ENCODE peak calls at places on chromosomes 12 and 14, in nine cellular contexts. One of them, this sample, is unnamed.

GRCh38 chr12:100248886-100249285 is 18.0 kb downstream of the DEPDC4 start:
- DNase-seq in activated effector memory CD4-positive, alpha-beta T cell treated with anti-CD3 and anti-CD28 coated beads, Interleukin-2, amount 50 U/mL, for 16 hours: no peak
- DNase-seq in LHCN-M2: peak
- DNase-seq in mucosa of gallbladder: no peak
- DNase-seq in cardiac muscle cell: no peak
- DNase-seq in aorta: no peak
- DNase-seq in activated CD4-positive, CD25-positive, alpha-beta regulatory T cell: no peak
- DNase-seq in NCI-H2081: no peak
- DNase-seq in neural progenitor cell: no peak
- DNase-seq in this sample: no peak

GRCh38 chr12:49367381-49368239 is at the start of gene SPATS2:
- DNase-seq in activated effector memory CD4-positive, alpha-beta T cell treated with anti-CD3 and anti-CD28 coated beads, Interleukin-2, amount 50 U/mL, for 16 hours: no peak
- DNase-seq in mucosa of gallbladder: peak
- DNase-seq in neural progenitor cell: no peak
- DNase-seq in activated CD4-positive, CD25-positive, alpha-beta regulatory T cell: no peak
- DNase-seq in aorta: peak
- DNase-seq in cardiac muscle cell: peak
- DNase-seq in NCI-H2081: no peak
- DNase-seq in LHCN-M2: no peak
- DNase-seq in this sample: peak

GRCh38 chr14:24159777-24160498 is 1.1 kb upstream of the IRF9 start:
- DNase-seq in mucosa of gallbladder: no peak
- DNase-seq in NCI-H2081: no peak
- DNase-seq in aorta: no peak
- DNase-seq in activated CD4-positive, CD25-positive, alpha-beta regulatory T cell: no peak
- DNase-seq in neural progenitor cell: no peak
- DNase-seq in LHCN-M2: no peak
- DNase-seq in activated effector memory CD4-positive, alpha-beta T cell treated with anti-CD3 and anti-CD28 coated beads, Interleukin-2, amount 50 U/mL, for 16 hours: no peak
- DNase-seq in cardiac muscle cell: no peak
- DNase-seq in this sample: no peak

GRCh38 chr14:76768201-76768656 is 7.0 kb downstream of the VASH1 start:
- DNase-seq in neural progenitor cell: peak
- DNase-seq in NCI-H2081: no peak
- DNase-seq in LHCN-M2: no peak
- DNase-seq in activated CD4-positive, CD25-positive, alpha-beta regulatory T cell: no peak
- DNase-seq in cardiac muscle cell: peak
- DNase-seq in aorta: peak
- DNase-seq in mucosa of gallbladder: peak
- DNase-seq in activated effector memory CD4-positive, alpha-beta T cell treated with anti-CD3 and anti-CD28 coated beads, Interleukin-2, amount 50 U/mL, for 16 hours: peak
- DNase-seq in this sample: no peak

GRCh38 chr14:96078687-96079016 is 39.5 kb downstream of the C14orf132 start:
- DNase-seq in mucosa of gallbladder: no peak
- DNase-seq in aorta: no peak
- DNase-seq in activated effector memory CD4-positive, alpha-beta T cell treated with anti-CD3 and anti-CD28 coated beads, Interleukin-2, amount 50 U/mL, for 16 hours: no peak
- DNase-seq in activated CD4-positive, CD25-positive, alpha-beta regulatory T cell: no peak
- DNase-seq in cardiac muscle cell: no peak
- DNase-seq in neural progenitor cell: no peak
- DNase-seq in NCI-H2081: no peak
- DNase-seq in LHCN-M2: no peak
- DNase-seq in this sample: peak

GRCh38 chr12:45273717-45274271 is 57.9 kb downstream of the ANO6 start:
- DNase-seq in mucosa of gallbladder: peak
- DNase-seq in NCI-H2081: no peak
- DNase-seq in activated CD4-positive, CD25-positive, alpha-beta regulatory T cell: no peak
- DNase-seq in cardiac muscle cell: peak
- DNase-seq in LHCN-M2: peak
- DNase-seq in activated effector memory CD4-positive, alpha-beta T cell treated with anti-CD3 and anti-CD28 coated beads, Interleukin-2, amount 50 U/mL, for 16 hours: no peak
- DNase-seq in neural progenitor cell: no peak
- DNase-seq in aorta: peak
- DNase-seq in this sample: no peak

GRCh38 chr12:124979568-124979967 is 9.4 kb downstream of the DHX37 start:
- DNase-seq in activated effector memory CD4-positive, alpha-beta T cell treated with anti-CD3 and anti-CD28 coated beads, Interleukin-2, amount 50 U/mL, for 16 hours: no peak
- DNase-seq in activated CD4-positive, CD25-positive, alpha-beta regulatory T cell: no peak
- DNase-seq in cardiac muscle cell: no peak
- DNase-seq in mucosa of gallbladder: no peak
- DNase-seq in neural progenitor cell: peak
- DNase-seq in LHCN-M2: no peak
- DNase-seq in NCI-H2081: no peak
- DNase-seq in aorta: no peak
- DNase-seq in this sample: no peak

GRCh38 chr14:101809671-101810514 is 48.4 kb downstream of the PPP2R5C start:
- DNase-seq in activated CD4-positive, CD25-positive, alpha-beta regulatory T cell: peak
- DNase-seq in cardiac muscle cell: peak
- DNase-seq in activated effector memory CD4-positive, alpha-beta T cell treated with anti-CD3 and anti-CD28 coated beads, Interleukin-2, amount 50 U/mL, for 16 hours: peak
- DNase-seq in mucosa of gallbladder: peak
- DNase-seq in neural progenitor cell: peak
- DNase-seq in aorta: peak
- DNase-seq in LHCN-M2: peak
- DNase-seq in NCI-H2081: peak
- DNase-seq in this sample: peak

GRCh38 chr12:105480162-105480561 is 149.7 kb downstream of the C12orf75 start:
- DNase-seq in activated effector memory CD4-positive, alpha-beta T cell treated with anti-CD3 and anti-CD28 coated beads, Interleukin-2, amount 50 U/mL, for 16 hours: no peak
- DNase-seq in LHCN-M2: no peak
- DNase-seq in cardiac muscle cell: no peak
- DNase-seq in NCI-H2081: no peak
- DNase-seq in mucosa of gallbladder: no peak
- DNase-seq in aorta: no peak
- DNase-seq in neural progenitor cell: peak
- DNase-seq in activated CD4-positive, CD25-positive, alpha-beta regulatory T cell: no peak
- DNase-seq in this sample: no peak

GRCh38 chr12:120234643-120235368 is 30.7 kb downstream of the PXN start:
- DNase-seq in activated CD4-positive, CD25-positive, alpha-beta regulatory T cell: no peak
- DNase-seq in activated effector memory CD4-positive, alpha-beta T cell treated with anti-CD3 and anti-CD28 coated beads, Interleukin-2, amount 50 U/mL, for 16 hours: no peak
- DNase-seq in aorta: peak
- DNase-seq in LHCN-M2: peak
- DNase-seq in NCI-H2081: peak
- DNase-seq in cardiac muscle cell: peak
- DNase-seq in neural progenitor cell: peak
- DNase-seq in mucosa of gallbladder: peak
- DNase-seq in this sample: peak

GRCh38 chr12:124626841-124627502 is 59.6 kb upstream of the NCOR2 start:
- DNase-seq in cardiac muscle cell: peak
- DNase-seq in LHCN-M2: peak
- DNase-seq in NCI-H2081: no peak
- DNase-seq in aorta: peak
- DNase-seq in neural progenitor cell: no peak
- DNase-seq in mucosa of gallbladder: peak
- DNase-seq in activated CD4-positive, CD25-positive, alpha-beta regulatory T cell: no peak
- DNase-seq in activated effector memory CD4-positive, alpha-beta T cell treated with anti-CD3 and anti-CD28 coated beads, Interleukin-2, amount 50 U/mL, for 16 hours: no peak
- DNase-seq in this sample: no peak

GRCh38 chr12:118982308-118982707 is 967 bp downstream of the SRRM4 start:
- DNase-seq in NCI-H2081: no peak
- DNase-seq in activated effector memory CD4-positive, alpha-beta T cell treated with anti-CD3 and anti-CD28 coated beads, Interleukin-2, amount 50 U/mL, for 16 hours: no peak
- DNase-seq in LHCN-M2: no peak
- DNase-seq in aorta: no peak
- DNase-seq in mucosa of gallbladder: no peak
- DNase-seq in activated CD4-positive, CD25-positive, alpha-beta regulatory T cell: no peak
- DNase-seq in cardiac muscle cell: no peak
- DNase-seq in neural progenitor cell: no peak
- DNase-seq in this sample: no peak

GRCh38 chr14:89616425-89617141 is 199.6 kb upstream of the FOXN3 start:
- DNase-seq in mucosa of gallbladder: no peak
- DNase-seq in activated effector memory CD4-positive, alpha-beta T cell treated with anti-CD3 and anti-CD28 coated beads, Interleukin-2, amount 50 U/mL, for 16 hours: peak
- DNase-seq in LHCN-M2: peak
- DNase-seq in NCI-H2081: no peak
- DNase-seq in aorta: no peak
- DNase-seq in activated CD4-positive, CD25-positive, alpha-beta regulatory T cell: no peak
- DNase-seq in cardiac muscle cell: peak
- DNase-seq in neural progenitor cell: no peak
- DNase-seq in this sample: no peak

GRCh38 chr14:35121026-35121886 is 534 bp downstream of the PPP2R3C start:
- DNase-seq in mucosa of gallbladder: peak
- DNase-seq in activated CD4-positive, CD25-positive, alpha-beta regulatory T cell: no peak
- DNase-seq in NCI-H2081: no peak
- DNase-seq in LHCN-M2: peak
- DNase-seq in neural progenitor cell: no peak
- DNase-seq in aorta: peak
- DNase-seq in activated effector memory CD4-positive, alpha-beta T cell treated with anti-CD3 and anti-CD28 coated beads, Interleukin-2, amount 50 U/mL, for 16 hours: peak
- DNase-seq in cardiac muscle cell: peak
- DNase-seq in this sample: no peak

GRCh38 chr14:46661728-46662127 is 10.1 kb upstream of the RPL10L start:
- DNase-seq in aorta: no peak
- DNase-seq in LHCN-M2: no peak
- DNase-seq in cardiac muscle cell: no peak
- DNase-seq in activated effector memory CD4-positive, alpha-beta T cell treated with anti-CD3 and anti-CD28 coated beads, Interleukin-2, amount 50 U/mL, for 16 hours: no peak
- DNase-seq in activated CD4-positive, CD25-positive, alpha-beta regulatory T cell: no peak
- DNase-seq in mucosa of gallbladder: no peak
- DNase-seq in NCI-H2081: no peak
- DNase-seq in neural progenitor cell: peak
- DNase-seq in this sample: no peak